ENCODE peak calls at places on chromosomes 7 and 10, in four cellular contexts. N is HepG2, G is K562, H is GM12878. X is an unnamed sample.

GRCh38 chr10:8405551-8405950 is 351.1 kb downstream of the GATA3 start:
- DNase-seq in N (no peak), G (no peak), H (no peak), X (no peak)

GRCh38 chr10:116457480-116457879 is 29.8 kb downstream of the PNLIPRP3 start:
- DNase-seq in N (no peak), G (no peak), H (no peak), X (no peak)

GRCh38 chr7:34675749-34676374 is 17.8 kb downstream of the NPSR1 start:
- DNase-seq in N (peak; percentile 27), G (peak; percentile 20), H (peak; percentile 9), X (peak; percentile 48)

GRCh38 chr10:14659626-14660196 is 115.0 kb downstream of the FAM107B start:
- DNase-seq in N (no peak), G (no peak), H (peak; percentile 88), X (no peak)

GRCh38 chr7:27249724-27250636 is 7.4 kb downstream of the EVX1 start:
- DNase-seq in N (no peak), G (no peak), H (no peak), X (no peak)

GRCh38 chr10:122551450-122551849 is 9.1 kb upstream of the DMBT1 start:
- DNase-seq in N (peak; percentile 36), G (no peak), H (no peak), X (no peak)

GRCh38 chr7:16421333-16422099 is at the start of gene CRPPA:
- DNase-seq in N (peak; percentile 34), G (peak; percentile 40), H (no peak), X (peak; percentile 41)

GRCh38 chr7:71264005-71264404 is 132.1 kb downstream of the GALNT17 start:
- DNase-seq in N (no peak), G (no peak), H (no peak), X (no peak)

GRCh38 chr7:55021951-55022617 is 3.3 kb downstream of the EGFR start:
- DNase-seq in N (no peak), G (no peak), H (no peak), X (no peak)

GRCh38 chr7:150944066-150945042 is 33.8 kb downstream of the KCNH2 start:
- DNase-seq in N (no peak), G (no peak), H (no peak), X (no peak)

GRCh38 chr7:138338361-138338760 is 121.7 kb upstream of the TRIM24 start:
- DNase-seq in N (no peak), G (no peak), H (no peak), X (no peak)

GRCh38 chr10:84267503-84268126 is 22.8 kb downstream of the RGR start:
- DNase-seq in N (peak; percentile 13), G (peak; percentile 46), H (no peak), X (peak; percentile 26)

GRCh38 chr7:128020161-128020560 is 11.1 kb downstream of the LRRC4 start:
- DNase-seq in N (peak; percentile 35), G (peak; percentile 88), H (no peak), X (peak; percentile 48)

GRCh38 chr10:34213193-34213804 is 601.8 kb downstream of the PARD3 start:
- DNase-seq in N (peak; percentile 98), G (no peak), H (no peak), X (no peak)

GRCh38 chr7:151013728-151014497 is 10.4 kb downstream of the ATG9B start:
- DNase-seq in N (no peak), G (peak; percentile 57), H (peak; percentile 17), X (no peak)

GRCh38 chr7:44965441-44965903 is 13.3 kb downstream of the MYO1G start:
- DNase-seq in N (no peak), G (no peak), H (no peak), X (no peak)

GRCh38 chr7:5854738-5855137 is 25.9 kb upstream of the OCM start:
- DNase-seq in N (no peak), G (no peak), H (no peak), X (no peak)

GRCh38 chr10:52653510-52653909 is 119.1 kb downstream of the MBL2 start:
- DNase-seq in N (no peak), G (no peak), H (no peak), X (peak; percentile 10)

GRCh38 chr10:77974396-77975074 is 48.0 kb upstream of the DLG5 start:
- DNase-seq in N (peak; percentile 52), G (peak; percentile 59), H (no peak), X (peak; percentile 71)

GRCh38 chr7:91945476-91945875 is 4.8 kb downstream of the AKAP9 start:
- DNase-seq in N (peak; percentile 71), G (no peak), H (no peak), X (peak; percentile 74)
- TF ChIP-seq ESRRA in N (no peak), G (no peak), H (no peak), X (no peak)

GRCh38 chr7:36533717-36534116 is 144.1 kb downstream of the ANLN start:
- DNase-seq in N (no peak), G (no peak), H (no peak), X (no peak)

GRCh38 chr7:36538126-36538525 is 148.5 kb downstream of the ANLN start:
- DNase-seq in N (no peak), G (no peak), H (no peak), X (no peak)

GRCh38 chr7:36527549-36527913 is 137.9 kb downstream of the ANLN start:
- DNase-seq in N (no peak), G (no peak), H (no peak), X (no peak)

GRCh38 chr7:36535866-36536664 is 146.4 kb downstream of the ANLN start:
- DNase-seq in N (no peak), G (no peak), H (no peak), X (no peak)

DNA sequence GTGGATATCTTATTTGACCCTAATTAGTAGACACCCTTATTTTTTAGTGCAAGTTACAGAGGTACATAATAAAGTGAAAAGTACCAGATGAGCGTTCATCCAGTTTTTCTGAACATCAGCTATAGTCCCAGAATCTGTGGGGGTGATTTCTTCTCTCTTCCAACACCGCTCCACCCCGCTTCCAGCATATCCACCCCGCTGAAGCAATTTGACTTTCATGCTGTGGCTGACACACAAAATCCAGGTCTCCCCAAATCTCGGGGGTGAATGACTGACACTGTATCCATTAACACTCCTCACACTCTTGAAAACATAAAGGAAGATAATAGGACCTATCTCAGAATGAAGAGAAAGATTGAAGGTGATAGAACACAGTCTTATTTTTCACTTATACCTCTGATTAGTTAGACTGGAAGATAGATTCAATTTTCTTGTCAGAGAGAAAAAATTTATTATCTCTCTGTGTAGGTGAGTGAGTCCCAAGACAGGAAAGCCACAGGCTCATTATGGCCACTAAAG is 143.4 kb downstream of the ANLN start:
- DNase-seq in N (no peak), G (no peak), H (no peak), X (no peak)
- TF ChIP-seq BHLHE40 in N (no peak), G (no peak), H (no peak), X (no peak)

GRCh38 chr7:50771120-50772002 is 11.3 kb downstream of the GRB10 start:
- DNase-seq in N (no peak), G (no peak), H (no peak), X (no peak)
- TF ChIP-seq REST in N (no peak), G (no peak), H (no peak), X (no peak)

GRCh38 chr10:70430489-70431445 is 10.7 kb downstream of the NODAL start:
- DNase-seq in N (peak; percentile 80), G (no peak), H (no peak), X (peak; percentile 11)
- TF ChIP-seq ESRRA in N (no peak), G (no peak), H (no peak), X (no peak)

GRCh38 chr7:82348251-82348650 is 95.3 kb downstream of the CACNA2D1 start:
- DNase-seq in N (no peak), G (no peak), H (no peak), X (no peak)

GRCh38 chr7:82339958-82340357 is 103.6 kb downstream of the CACNA2D1 start:
- DNase-seq in N (no peak), G (no peak), H (no peak), X (no peak)

GRCh38 chr7:82343716-82344115 is 99.9 kb downstream of the CACNA2D1 start:
- DNase-seq in N (no peak), G (no peak), H (no peak), X (no peak)

GRCh38 chr7:82347808-82348207 is 95.8 kb downstream of the CACNA2D1 start:
- DNase-seq in N (no peak), G (no peak), H (no peak), X (no peak)

DNA sequence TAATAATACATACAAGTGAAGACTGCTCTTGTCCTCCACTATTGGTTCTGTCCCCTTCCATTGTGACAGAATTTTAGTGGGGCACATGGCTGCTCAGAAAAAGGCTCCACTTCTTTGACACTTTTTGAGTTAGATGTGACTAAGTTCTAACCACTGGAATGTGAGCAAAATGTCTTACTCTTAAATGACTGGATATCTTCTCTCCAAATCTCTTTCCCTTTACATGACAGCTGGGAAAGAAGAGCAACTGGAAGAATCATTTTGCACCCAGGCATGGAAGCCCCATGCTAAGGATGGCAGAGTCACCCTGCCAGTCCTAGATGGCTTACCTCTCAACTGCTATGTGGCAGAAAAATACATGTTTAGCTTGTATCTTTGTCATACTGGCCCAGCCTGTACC is 97.7 kb downstream of the CACNA2D1 start:
- DNase-seq in N (no peak), G (no peak), H (no peak), X (no peak)
- TF ChIP-seq BHLHE40 in N (no peak), G (no peak), H (no peak), X (no peak)

GRCh38 chr10:101322266-101323151 is 31.5 kb upstream of the BTRC start:
- DNase-seq in N (no peak), G (no peak), H (no peak), X (no peak)
- TF ChIP-seq REST in N (no peak), G (no peak), H (no peak), X (no peak)